ENCODE peak calls at places on chromosomes 4 and X, in six cellular contexts. F is thoracic aorta; A is AG09309; E is lower lobe of right lung; K is NCI-H1436; G is naive thymus-derived CD8-positive, alpha-beta T cell. W is an unnamed sample.
A peak's percentile ranks its signal among the peaks of the same experiment; 100 is the strongest.

GRCh38 chr4:153488006-153488718 is 22.0 kb downstream of the TMEM131L start:
- DNase-seq in F (no peak), A (no peak), E (no peak), K (no peak), G (peak; percentile 82), W (peak; percentile 77)

GRCh38 chr4:101400096-101400495 is 52.8 kb upstream of the PPP3CA start:
- DNase-seq in F (no peak), A (no peak), E (no peak), K (no peak), G (no peak), W (no peak)

GRCh38 chr4:16236402-16237023 is 10.2 kb upstream of the TAPT1 start:
- DNase-seq in F (no peak), A (no peak), E (no peak), K (no peak), G (no peak), W (no peak)

GRCh38 chr4:151517896-151518295 is 108.9 kb downstream of the FHIP1A start:
- DNase-seq in F (no peak), A (no peak), E (no peak), K (no peak), G (no peak), W (no peak)

GRCh38 chr4:55553442-55553841 is 6.7 kb upstream of the CLOCK start:
- DNase-seq in F (peak; percentile 2), A (peak; percentile 44), E (no peak), K (no peak), G (no peak), W (no peak)

GRCh38 chr4:16196482-16197393 is 29.5 kb downstream of the TAPT1 start:
- DNase-seq in F (no peak), A (peak; percentile 45), E (no peak), K (no peak), G (peak; percentile 3), W (no peak)

GRCh38 chrX:22093550-22093949 is 61.4 kb downstream of the PHEX start:
- DNase-seq in F (no peak), A (no peak), E (no peak), K (no peak), G (no peak), W (no peak)

GRCh38 chrX:7159132-7159861 is 11.3 kb upstream of the PUDP start:
- DNase-seq in F (no peak), A (peak; percentile 52), E (no peak), K (no peak), G (no peak), W (no peak)

GRCh38 chrX:16695079-16695676 is 17.3 kb downstream of the CTPS2 start:
- DNase-seq in F (no peak), A (no peak), E (peak; percentile 50), K (peak; percentile 26), G (peak; percentile 60), W (peak; percentile 66)

GRCh38 chr4:15031993-15032660 is 29.8 kb downstream of the CPEB2 start:
- DNase-seq in F (no peak), A (no peak), E (no peak), K (no peak), G (no peak), W (no peak)

GRCh38 chr4:83771113-83771705 is 235.3 kb downstream of the GPAT3 start:
- DNase-seq in F (no peak), A (peak; percentile 29), E (peak; percentile 43), K (peak; percentile 15), G (no peak), W (no peak)

W was measured in CD4-positive, alpha-beta T cell.